ENCODE peak calls at places on chromosomes 13 and 19, in nine cellular contexts. R is cardiac muscle cell, Z is fibroblast of lung, W is AG04450, B is transverse colon, H is left lung, A is Panc1, I is right atrium auricular region, N is suprapubic skin. T is an unnamed sample.

GRCh38 chr13:50198508-50198907 is 183.3 kb downstream of the KCNRG start:
- DNase-seq in R (peak), Z (peak), W (no peak), B (no peak), H (no peak), A (no peak), I (no peak), N (no peak), T (no peak)

GRCh38 chr13:83056269-83056668 is 826.0 kb downstream of the SLITRK1 start:
- DNase-seq in R (no peak), Z (no peak), W (no peak), B (no peak), H (no peak), A (no peak), I (no peak), N (no peak), T (no peak)

GRCh38 chr13:28043224-28043623 is 54.7 kb upstream of the URAD start:
- DNase-seq in R (no peak), Z (no peak), W (no peak), B (no peak), H (no peak), A (no peak), I (no peak), N (no peak), T (no peak)

GRCh38 chr13:80299046-80299445 is 41.9 kb downstream of the SPRY2 start:
- DNase-seq in R (no peak), Z (no peak), W (no peak), B (no peak), H (no peak), A (no peak), I (no peak), N (no peak), T (no peak)

GRCh38 chr13:44218501-44219240 is 155.0 kb upstream of the SERP2 start:
- DNase-seq in R (peak), Z (peak), W (no peak), B (peak), H (peak), A (no peak), I (peak), N (peak), T (peak)

GRCh38 chr19:31562916-31563626 is 213.8 kb upstream of the TSHZ3 start:
- DNase-seq in R (no peak), Z (no peak), W (no peak), B (no peak), H (no peak), A (no peak), I (peak), N (no peak), T (no peak)

GRCh38 chr13:21964686-21965085 is 293.8 kb downstream of the FGF9 start:
- DNase-seq in R (no peak), Z (no peak), W (no peak), B (no peak), H (no peak), A (no peak), I (no peak), N (no peak), T (no peak)

GRCh38 chr19:42254850-42255765 is at the start of gene ERF:
- DNase-seq in R (peak), Z (peak), W (peak), B (peak), H (peak), A (no peak), I (peak), N (peak), T (peak)

GRCh38 chr13:62432295-62432694 is 1016.6 kb upstream of the PCDH20 start:
- DNase-seq in R (no peak), Z (no peak), W (no peak), B (no peak), H (no peak), A (no peak), I (no peak), N (no peak), T (no peak)

GRCh38 chr19:48393559-48394330 is at the start of gene GRIN2D:
- DNase-seq in R (peak), Z (peak), W (no peak), B (peak), H (peak), A (no peak), I (no peak), N (no peak), T (no peak)

GRCh38 chr13:92966341-92966740 is 260.3 kb upstream of the GPC6 start:
- DNase-seq in R (no peak), Z (no peak), W (no peak), B (no peak), H (no peak), A (no peak), I (no peak), N (no peak), T (no peak)

GRCh38 chr13:36887758-36888521 is 32.1 kb downstream of the SMAD9 start:
- DNase-seq in R (no peak), Z (no peak), W (no peak), B (no peak), H (no peak), A (no peak), I (no peak), N (no peak), T (no peak)

GRCh38 chr19:30733826-30734550 is 361.8 kb downstream of the ZNF536 start:
- DNase-seq in R (no peak), Z (no peak), W (no peak), B (no peak), H (no peak), A (no peak), I (no peak), N (no peak), T (no peak)

GRCh38 chr19:741506-742131 is 9.3 kb upstream of the MISP start:
- DNase-seq in R (no peak), Z (no peak), W (no peak), B (no peak), H (no peak), A (no peak), I (no peak), N (no peak), T (no peak)

GRCh38 chr19:1169921-1170885 is 3.9 kb downstream of the SBNO2 start:
- DNase-seq in R (peak), Z (peak), W (peak), B (peak), H (peak), A (no peak), I (no peak), N (peak), T (peak)

GRCh38 chr19:15180451-15181390 is 20.1 kb downstream of the NOTCH3 start:
- DNase-seq in R (no peak), Z (no peak), W (no peak), B (peak), H (peak), A (no peak), I (no peak), N (no peak), T (peak)

GRCh38 chr19:17871878-17872250 is at the start of gene SLC5A5:
- DNase-seq in R (no peak), Z (no peak), W (no peak), B (no peak), H (no peak), A (no peak), I (no peak), N (no peak), T (no peak)

GRCh38 chr19:31350033-31350692 is 927 bp upstream of the TSHZ3 start:
- DNase-seq in R (peak), Z (peak), W (no peak), B (no peak), H (no peak), A (no peak), I (no peak), N (no peak), T (no peak)

GRCh38 chr13:72506706-72507105 is 220.7 kb downstream of the MZT1 start:
- DNase-seq in R (no peak), Z (no peak), W (no peak), B (no peak), H (no peak), A (no peak), I (no peak), N (no peak), T (no peak)

GRCh38 chr13:72504026-72504925 is 223.2 kb downstream of the MZT1 start:
- DNase-seq in R (no peak), Z (peak), W (no peak), B (no peak), H (no peak), A (no peak), I (no peak), N (no peak), T (no peak)

GRCh38 chr13:72505376-72505775 is 222.1 kb downstream of the MZT1 start:
- DNase-seq in R (no peak), Z (no peak), W (no peak), B (no peak), H (no peak), A (no peak), I (no peak), N (no peak), T (no peak)

GRCh38 chr13:72508392-72508791 is 219.0 kb downstream of the MZT1 start:
- DNase-seq in R (no peak), Z (no peak), W (no peak), B (no peak), H (no peak), A (no peak), I (no peak), N (no peak), T (no peak)

GRCh38 chr13:72507394-72508199 is 219.8 kb downstream of the MZT1 start:
- DNase-seq in R (peak), Z (no peak), W (no peak), B (no peak), H (no peak), A (no peak), I (no peak), N (no peak), T (no peak)
- H3K4me3 ChIP-seq in R (no peak), Z (peak), W (no peak), B (no peak), H (no peak), A (no peak), I (peak), N (no peak), T (peak)

DNA sequence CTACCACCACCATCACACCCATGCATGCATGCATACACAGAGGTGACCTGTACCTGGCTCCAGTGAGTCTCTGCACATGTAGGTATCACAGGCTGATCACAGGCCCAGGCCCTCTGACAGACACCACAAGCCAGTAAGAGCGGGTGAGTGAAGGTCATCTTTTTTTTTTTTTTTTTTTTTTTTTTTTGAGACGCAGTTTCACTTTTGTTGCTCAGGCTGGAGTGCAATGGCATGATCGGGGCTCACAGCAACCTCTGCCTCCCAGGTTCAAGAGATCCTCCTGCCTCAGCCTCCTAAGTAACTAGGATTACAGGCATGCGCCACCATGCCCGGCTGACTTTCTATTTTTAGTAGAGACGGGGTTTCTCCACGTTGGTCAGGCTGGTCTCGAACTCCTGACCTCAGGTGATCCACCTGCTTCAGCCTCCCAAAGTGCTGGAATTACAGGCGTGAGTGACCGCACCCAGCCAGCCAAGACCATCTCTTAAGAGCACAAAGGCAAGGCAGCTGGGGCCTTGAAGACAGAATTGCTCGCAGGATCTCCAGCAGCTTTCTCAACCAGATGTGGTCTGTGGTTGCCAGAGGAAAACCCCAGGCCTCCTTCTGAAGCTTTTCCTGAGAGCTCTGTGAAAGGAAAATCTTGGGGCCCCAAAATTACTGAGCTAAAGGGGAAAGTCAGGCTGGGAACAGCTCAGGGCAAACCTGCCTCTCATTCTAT is 3.2 kb upstream of the NKG7 start:
- DNase-seq in R (no peak), Z (no peak), W (no peak), B (no peak), H (no peak), A (no peak), I (no peak), N (no peak), T (no peak)
- TF ChIP-seq CTCF in R (no peak), Z (no peak), W (no peak), B (no peak), H (no peak), A (no peak), I (no peak), N (no peak), T (no peak)

GRCh38 chr13:113040031-113040430 is 65.6 kb upstream of the F7 start:
- DNase-seq in R (no peak), Z (no peak), W (no peak), B (no peak), H (peak), A (no peak), I (no peak), N (no peak), T (no peak)
- H3K27ac ChIP-seq in R (no peak), Z (no peak), W (no peak), B (no peak), H (no peak), A (no peak), I (no peak), N (no peak), T (no peak)

GRCh38 chr19:46656541-46656940 is 4.4 kb downstream of the DACT3 start:
- DNase-seq in R (no peak), Z (no peak), W (no peak), B (no peak), H (no peak), A (no peak), I (no peak), N (no peak), T (no peak)

GRCh38 chr19:46659151-46660007 is 1.6 kb downstream of the DACT3 start:
- DNase-seq in R (peak), Z (no peak), W (no peak), B (peak), H (peak), A (no peak), I (no peak), N (no peak), T (peak)

GRCh38 chr19:46660008-46660517 is 919 bp downstream of the DACT3 start:
- DNase-seq in R (peak), Z (no peak), W (no peak), B (no peak), H (peak), A (no peak), I (no peak), N (no peak), T (no peak)

GRCh38 chr19:46650445-46650844 is 10.5 kb downstream of the DACT3 start:
- DNase-seq in R (no peak), Z (no peak), W (no peak), B (no peak), H (peak), A (no peak), I (no peak), N (no peak), T (no peak)

GRCh38 chr19:46654621-46655152 is 6.3 kb downstream of the DACT3 start:
- DNase-seq in R (peak), Z (no peak), W (no peak), B (no peak), H (peak), A (no peak), I (no peak), N (no peak), T (no peak)
- H3K4me3 ChIP-seq in R (no peak), Z (no peak), W (no peak), B (no peak), H (no peak), A (no peak), I (no peak), N (no peak), T (no peak)

GRCh38 chr13:42478531-42479156 is 95.3 kb upstream of the TNFSF11 start:
- DNase-seq in R (peak), Z (peak), W (no peak), B (no peak), H (no peak), A (no peak), I (no peak), N (no peak), T (no peak)
- TF ChIP-seq CTCF in R (peak), Z (peak), W (peak), B (peak), H (no peak), A (peak), I (no peak), N (no peak), T (no peak)

DNA sequence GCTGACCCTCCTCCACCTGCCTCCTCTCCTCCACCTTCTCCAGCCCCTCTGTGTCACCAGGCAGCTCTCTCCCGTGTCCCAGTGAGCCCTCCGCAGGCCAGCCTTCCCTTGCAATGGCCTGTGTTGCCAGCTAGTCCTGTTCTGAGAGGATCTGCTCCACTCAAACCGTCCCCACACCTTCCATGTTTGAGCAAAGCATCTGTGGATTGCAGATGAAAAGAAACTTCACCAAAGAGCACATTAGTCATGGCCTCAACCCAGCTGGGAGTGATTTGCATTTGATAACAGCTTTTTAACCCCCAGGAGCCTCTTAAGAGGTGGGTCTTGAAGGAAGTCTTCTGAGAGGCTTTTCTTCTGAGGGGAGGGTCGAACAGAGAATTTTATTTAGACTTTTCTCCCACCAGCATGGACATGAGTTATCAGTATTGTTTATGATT is 72.8 kb downstream of the COL4A2 start:
- DNase-seq in R (peak), Z (no peak), W (no peak), B (no peak), H (no peak), A (no peak), I (no peak), N (no peak), T (no peak)
- H3K27ac ChIP-seq in R (peak), Z (peak), W (peak), B (peak), H (no peak), A (no peak), I (peak), N (no peak), T (no peak)

GRCh38 chr19:50817941-50818858 is 5.4 kb downstream of the KLK1 start:
- DNase-seq in R (peak), Z (no peak), W (no peak), B (peak), H (peak), A (no peak), I (no peak), N (no peak), T (peak)

GRCh38 chr19:50820086-50820485 is 3.5 kb downstream of the KLK1 start:
- DNase-seq in R (no peak), Z (no peak), W (no peak), B (peak), H (no peak), A (no peak), I (no peak), N (no peak), T (no peak)

GRCh38 chr19:50819636-50820035 is 4.0 kb downstream of the KLK1 start:
- DNase-seq in R (no peak), Z (no peak), W (no peak), B (no peak), H (no peak), A (no peak), I (no peak), N (no peak), T (no peak)

GRCh38 chr19:50820549-50821247 is 2.9 kb downstream of the KLK1 start:
- DNase-seq in R (no peak), Z (no peak), W (no peak), B (peak), H (peak), A (no peak), I (no peak), N (no peak), T (peak)

DNA sequence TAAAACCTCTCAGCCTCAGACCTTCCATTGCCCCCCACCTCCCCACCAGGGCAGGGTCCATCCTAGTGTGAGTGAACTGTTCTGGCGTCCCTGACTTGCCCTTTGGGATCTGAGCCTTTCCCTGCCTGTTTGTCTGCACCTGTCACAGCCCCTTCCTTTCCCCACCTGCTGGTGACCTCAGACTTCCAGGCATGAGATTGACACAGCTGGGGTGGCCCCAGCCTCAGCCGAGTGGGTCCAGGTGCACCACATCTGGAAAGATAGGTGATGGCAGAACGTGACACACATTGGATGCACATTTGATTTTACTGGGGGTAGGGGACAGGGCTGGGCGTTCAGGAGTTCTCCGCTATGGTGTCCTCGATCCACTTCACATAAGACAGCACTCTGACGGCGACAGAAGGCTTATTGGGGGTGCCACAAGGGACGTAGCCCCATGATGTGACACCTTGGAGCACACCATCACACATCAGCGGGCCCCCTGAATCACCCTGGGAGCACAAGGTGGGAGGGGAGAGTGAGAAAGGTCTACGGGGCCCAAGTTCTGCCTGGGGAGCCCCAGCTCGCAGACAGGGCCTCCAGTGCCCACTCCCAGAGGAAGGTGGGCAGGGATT is 4.6 kb downstream of the KLK1 start:
- DNase-seq in R (no peak), Z (no peak), W (no peak), B (no peak), H (no peak), A (no peak), I (no peak), N (no peak), T (no peak)
- H3K4me3 ChIP-seq in R (no peak), Z (no peak), W (no peak), B (peak), H (no peak), A (no peak), I (no peak), N (no peak), T (no peak)

GRCh38 chr19:12766051-12766521 is 9.3 kb downstream of the HOOK2 start:
- DNase-seq in R (no peak), Z (peak), W (peak), B (peak), H (peak), A (no peak), I (peak), N (no peak), T (peak)
- TF ChIP-seq CTCF in R (no peak), Z (peak), W (peak), B (peak), H (peak), A (peak), I (peak), N (peak), T (peak)

GRCh38 chr13:26996965-26997752 is 174.5 kb downstream of the USP12 start:
- DNase-seq in R (no peak), Z (no peak), W (no peak), B (peak), H (no peak), A (no peak), I (no peak), N (peak), T (no peak)
- H3K27ac ChIP-seq in R (no peak), Z (no peak), W (no peak), B (no peak), H (no peak), A (peak), I (no peak), N (no peak), T (no peak)

T was measured in upper lobe of right lung.